ENCODE peak calls at places on chromosomes 7 and 10, in seven cellular contexts. One of them, this sample, is unnamed.

GRCh38 chr7:12731214-12731656 is 43.8 kb downstream of the ARL4A start:
- DNase-seq in PC-9: no peak
- DNase-seq in fibroblast of lung: peak
- DNase-seq in hepatocyte: no peak
- DNase-seq in GM23338: peak
- DNase-seq in mammary epithelial cell: peak
- DNase-seq in DND-41: no peak
- DNase-seq in this sample: no peak

GRCh38 chr7:82051641-82052040 is 281.8 kb upstream of the HGF start:
- DNase-seq in PC-9: no peak
- DNase-seq in fibroblast of lung: no peak
- DNase-seq in hepatocyte: no peak
- DNase-seq in GM23338: no peak
- DNase-seq in mammary epithelial cell: no peak
- DNase-seq in DND-41: no peak
- DNase-seq in this sample: peak

GRCh38 chr10:5622586-5622985 is 43.8 kb downstream of the ASB13 start:
- DNase-seq in PC-9: peak
- DNase-seq in fibroblast of lung: no peak
- DNase-seq in hepatocyte: no peak
- DNase-seq in GM23338: no peak
- DNase-seq in mammary epithelial cell: peak
- DNase-seq in DND-41: no peak
- DNase-seq in this sample: no peak

GRCh38 chr7:19899517-19899916 is 126.1 kb upstream of the TMEM196 start:
- DNase-seq in PC-9: peak
- DNase-seq in fibroblast of lung: peak
- DNase-seq in hepatocyte: no peak
- DNase-seq in GM23338: no peak
- DNase-seq in mammary epithelial cell: no peak
- DNase-seq in DND-41: no peak
- DNase-seq in this sample: no peak

GRCh38 chr10:70247360-70247759 is 14.1 kb upstream of the PPA1 start:
- DNase-seq in PC-9: no peak
- DNase-seq in fibroblast of lung: no peak
- DNase-seq in hepatocyte: no peak
- DNase-seq in GM23338: no peak
- DNase-seq in mammary epithelial cell: no peak
- DNase-seq in DND-41: no peak
- DNase-seq in this sample: no peak

GRCh38 chr10:97898429-97898828 is 48.8 kb downstream of the GOLGA7B start:
- DNase-seq in PC-9: no peak
- DNase-seq in fibroblast of lung: peak
- DNase-seq in hepatocyte: peak
- DNase-seq in GM23338: no peak
- DNase-seq in mammary epithelial cell: no peak
- DNase-seq in DND-41: no peak
- DNase-seq in this sample: no peak

GRCh38 chr7:132423594-132424200 is 152.6 kb downstream of the PLXNA4 start:
- DNase-seq in PC-9: no peak
- DNase-seq in fibroblast of lung: no peak
- DNase-seq in hepatocyte: no peak
- DNase-seq in GM23338: no peak
- DNase-seq in mammary epithelial cell: no peak
- DNase-seq in DND-41: no peak
- DNase-seq in this sample: no peak

GRCh38 chr7:55307123-55307916 is 57.8 kb upstream of the LANCL2 start:
- DNase-seq in PC-9: no peak
- DNase-seq in fibroblast of lung: no peak
- DNase-seq in hepatocyte: peak
- DNase-seq in GM23338: peak
- DNase-seq in mammary epithelial cell: no peak
- DNase-seq in DND-41: no peak
- DNase-seq in this sample: peak

GRCh38 chr10:123515661-123516060 is 150.5 kb upstream of the GPR26 start:
- DNase-seq in PC-9: no peak
- DNase-seq in fibroblast of lung: no peak
- DNase-seq in hepatocyte: no peak
- DNase-seq in GM23338: no peak
- DNase-seq in mammary epithelial cell: no peak
- DNase-seq in DND-41: no peak
- DNase-seq in this sample: no peak

GRCh38 chr7:127838816-127839415 is 186.9 kb downstream of the SND1 start:
- DNase-seq in PC-9: no peak
- DNase-seq in fibroblast of lung: peak
- DNase-seq in hepatocyte: peak
- DNase-seq in GM23338: no peak
- DNase-seq in mammary epithelial cell: no peak
- DNase-seq in DND-41: no peak
- DNase-seq in this sample: no peak

GRCh38 chr7:38748056-38748610 is 117.0 kb upstream of the AMPH start:
- DNase-seq in PC-9: no peak
- DNase-seq in fibroblast of lung: peak
- DNase-seq in hepatocyte: no peak
- DNase-seq in GM23338: peak
- DNase-seq in mammary epithelial cell: no peak
- DNase-seq in DND-41: no peak
- DNase-seq in this sample: peak

GRCh38 chr10:113992601-113993011 is 51.1 kb upstream of the ADRB1 start:
- DNase-seq in PC-9: no peak
- DNase-seq in fibroblast of lung: no peak
- DNase-seq in hepatocyte: no peak
- DNase-seq in GM23338: no peak
- DNase-seq in mammary epithelial cell: peak
- DNase-seq in DND-41: no peak
- DNase-seq in this sample: no peak

GRCh38 chr10:86389441-86390193 is 23.0 kb upstream of the GRID1 start:
- DNase-seq in PC-9: no peak
- DNase-seq in fibroblast of lung: no peak
- DNase-seq in hepatocyte: peak
- DNase-seq in GM23338: peak
- DNase-seq in mammary epithelial cell: no peak
- DNase-seq in DND-41: no peak
- DNase-seq in this sample: peak

GRCh38 chr10:91034494-91035157 is 113.7 kb upstream of the ANKRD1 start:
- DNase-seq in PC-9: no peak
- DNase-seq in fibroblast of lung: peak
- DNase-seq in hepatocyte: peak
- DNase-seq in GM23338: peak
- DNase-seq in mammary epithelial cell: no peak
- DNase-seq in DND-41: no peak
- DNase-seq in this sample: peak

GRCh38 chr7:130844811-130845580 is 111.0 kb upstream of the KLF14 start:
- DNase-seq in PC-9: no peak
- DNase-seq in fibroblast of lung: peak
- DNase-seq in hepatocyte: no peak
- DNase-seq in GM23338: no peak
- DNase-seq in mammary epithelial cell: peak
- DNase-seq in DND-41: no peak
- DNase-seq in this sample: no peak

GRCh38 chr7:130841416-130841815 is 107.4 kb upstream of the KLF14 start:
- DNase-seq in PC-9: no peak
- DNase-seq in fibroblast of lung: no peak
- DNase-seq in hepatocyte: no peak
- DNase-seq in GM23338: no peak
- DNase-seq in mammary epithelial cell: no peak
- DNase-seq in DND-41: peak
- DNase-seq in this sample: no peak

GRCh38 chr7:130849604-130850003 is 115.6 kb upstream of the KLF14 start:
- DNase-seq in PC-9: no peak
- DNase-seq in fibroblast of lung: no peak
- DNase-seq in hepatocyte: no peak
- DNase-seq in GM23338: no peak
- DNase-seq in mammary epithelial cell: no peak
- DNase-seq in DND-41: no peak
- DNase-seq in this sample: no peak

GRCh38 chr7:130843703-130844102 is 109.7 kb upstream of the KLF14 start:
- DNase-seq in PC-9: no peak
- DNase-seq in fibroblast of lung: no peak
- DNase-seq in hepatocyte: no peak
- DNase-seq in GM23338: no peak
- DNase-seq in mammary epithelial cell: no peak
- DNase-seq in DND-41: no peak
- DNase-seq in this sample: no peak

GRCh38 chr7:130845581-130846085 is 111.6 kb upstream of the KLF14 start:
- DNase-seq in PC-9: no peak
- DNase-seq in fibroblast of lung: peak
- DNase-seq in hepatocyte: no peak
- DNase-seq in GM23338: no peak
- DNase-seq in mammary epithelial cell: peak
- DNase-seq in DND-41: no peak
- DNase-seq in this sample: no peak
- H3K4me2 ChIP-seq in PC-9: no peak
- H3K4me2 ChIP-seq in fibroblast of lung: peak
- H3K4me2 ChIP-seq in hepatocyte: no peak
- H3K4me2 ChIP-seq in GM23338: no peak
- H3K4me2 ChIP-seq in mammary epithelial cell: peak
- H3K4me2 ChIP-seq in DND-41: no peak
- H3K4me2 ChIP-seq in this sample: no peak

GRCh38 chr7:142711196-142711595 is 38.1 kb upstream of the PRSS1 start:
- DNase-seq in PC-9: no peak
- DNase-seq in fibroblast of lung: no peak
- DNase-seq in hepatocyte: no peak
- DNase-seq in GM23338: no peak
- DNase-seq in mammary epithelial cell: no peak
- DNase-seq in DND-41: no peak
- DNase-seq in this sample: no peak

GRCh38 chr7:142714375-142714774 is 34.9 kb upstream of the PRSS1 start:
- DNase-seq in PC-9: no peak
- DNase-seq in fibroblast of lung: no peak
- DNase-seq in hepatocyte: no peak
- DNase-seq in GM23338: no peak
- DNase-seq in mammary epithelial cell: no peak
- DNase-seq in DND-41: no peak
- DNase-seq in this sample: no peak

GRCh38 chr7:142711722-142712616 is 37.3 kb upstream of the PRSS1 start:
- DNase-seq in PC-9: peak
- DNase-seq in fibroblast of lung: peak
- DNase-seq in hepatocyte: peak
- DNase-seq in GM23338: peak
- DNase-seq in mammary epithelial cell: peak
- DNase-seq in DND-41: no peak
- DNase-seq in this sample: peak

GRCh38 chr7:142709921-142710320 is 39.4 kb upstream of the PRSS1 start:
- DNase-seq in PC-9: no peak
- DNase-seq in fibroblast of lung: no peak
- DNase-seq in hepatocyte: no peak
- DNase-seq in GM23338: no peak
- DNase-seq in mammary epithelial cell: no peak
- DNase-seq in DND-41: no peak
- DNase-seq in this sample: no peak

DNA sequence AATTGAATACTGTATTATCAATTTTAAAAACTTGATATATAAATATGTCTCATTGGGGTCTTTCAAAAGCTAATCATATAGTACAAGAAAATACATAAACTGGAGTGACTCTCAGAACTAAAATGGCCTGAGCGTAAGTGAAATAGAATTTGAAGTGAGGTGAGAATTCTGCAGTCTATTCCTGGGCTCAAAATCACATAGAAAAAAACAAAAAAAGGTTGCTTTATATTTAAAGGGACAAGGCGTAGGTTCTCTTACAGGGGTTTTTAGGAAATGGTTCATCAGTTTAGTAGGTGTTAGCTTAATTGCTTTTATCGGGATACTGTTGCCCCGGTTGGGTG is 36.7 kb upstream of the PRSS1 start:
- DNase-seq in PC-9: no peak
- DNase-seq in fibroblast of lung: no peak
- DNase-seq in hepatocyte: no peak
- DNase-seq in GM23338: no peak
- DNase-seq in mammary epithelial cell: no peak
- DNase-seq in DND-41: no peak
- DNase-seq in this sample: no peak
- TF ChIP-seq CTCF in PC-9: peak
- TF ChIP-seq CTCF in fibroblast of lung: no peak
- TF ChIP-seq CTCF in hepatocyte: no peak
- TF ChIP-seq CTCF in GM23338: peak
- TF ChIP-seq CTCF in mammary epithelial cell: no peak
- TF ChIP-seq CTCF in DND-41: no peak
- TF ChIP-seq CTCF in this sample: no peak

GRCh38 chr10:63072951-63073350 is 60.2 kb upstream of the NRBF2 start:
- DNase-seq in PC-9: no peak
- DNase-seq in fibroblast of lung: no peak
- DNase-seq in hepatocyte: no peak
- DNase-seq in GM23338: no peak
- DNase-seq in mammary epithelial cell: peak
- DNase-seq in DND-41: no peak
- DNase-seq in this sample: no peak
- TF ChIP-seq EZH2 in PC-9: no peak
- TF ChIP-seq EZH2 in fibroblast of lung: no peak
- TF ChIP-seq EZH2 in hepatocyte: no peak
- TF ChIP-seq EZH2 in GM23338: no peak
- TF ChIP-seq EZH2 in mammary epithelial cell: no peak
- TF ChIP-seq EZH2 in DND-41: no peak
- TF ChIP-seq EZH2 in this sample: no peak

GRCh38 chr7:124761164-124761715 is 4.4 kb downstream of the GPR37 start:
- DNase-seq in PC-9: no peak
- DNase-seq in fibroblast of lung: no peak
- DNase-seq in hepatocyte: no peak
- DNase-seq in GM23338: no peak
- DNase-seq in mammary epithelial cell: no peak
- DNase-seq in DND-41: no peak
- DNase-seq in this sample: no peak
- H3K4me2 ChIP-seq in PC-9: no peak
- H3K4me2 ChIP-seq in fibroblast of lung: peak
- H3K4me2 ChIP-seq in hepatocyte: no peak
- H3K4me2 ChIP-seq in GM23338: no peak
- H3K4me2 ChIP-seq in mammary epithelial cell: no peak
- H3K4me2 ChIP-seq in DND-41: no peak
- H3K4me2 ChIP-seq in this sample: no peak